ENCODE peak calls at places on chromosomes 5 and 9, in five cellular contexts. X is T1000; T is SW 1271; R is nucleus accumbens; H is stimulated activated CD4-positive, alpha-beta T cell treated with anti-CD3 and anti-CD28 coated beads, Interleukin-12 subunit alpha, Interleukin-12 subunit beta, amount 100 ng/mL, for 24 hours. F is an unnamed sample.

GRCh38 chr5:109844695-109845094 is 155.0 kb downstream of the MAN2A1 start:
- DNase-seq in T (no peak), R (no peak), X (no peak), H (no peak), F (no peak)

GRCh38 chr9:89291741-89292140 is 19.3 kb upstream of the CKS2 start:
- DNase-seq in R (no peak), T (no peak), X (no peak), H (no peak), F (no peak)

GRCh38 chr9:125544988-125545651 is 161.9 kb downstream of the MAPKAP1 start:
- DNase-seq in H (no peak), T (no peak), X (no peak), R (no peak), F (peak)

GRCh38 chr5:160463775-160464465 is 42.3 kb downstream of the PTTG1 start:
- DNase-seq in R (no peak), X (no peak), T (peak), H (no peak), F (no peak)

GRCh38 chr5:144812770-144813169 is 642.1 kb downstream of the KCTD16 start:
- DNase-seq in X (peak), T (no peak), H (no peak), R (no peak), F (no peak)

GRCh38 chr5:69083412-69083811 is 10.4 kb upstream of the SLC30A5 start:
- DNase-seq in T (peak), X (no peak), R (no peak), H (no peak), F (peak)

GRCh38 chr9:36426945-36427344 is 26.9 kb upstream of the RNF38 start:
- DNase-seq in R (no peak), T (no peak), H (no peak), X (no peak), F (no peak)

GRCh38 chr5:157510682-157511081 is 50.7 kb downstream of the NIPAL4 start:
- DNase-seq in H (no peak), T (no peak), R (no peak), X (no peak), F (no peak)

GRCh38 chr5:8363133-8363532 is 494.2 kb downstream of the MTRR start:
- DNase-seq in X (no peak), R (no peak), T (no peak), H (no peak), F (no peak)

GRCh38 chr9:88897081-88897480 is 94.2 kb upstream of the S1PR3 start:
- DNase-seq in H (no peak), T (no peak), R (no peak), X (no peak), F (no peak)

GRCh38 chr9:101673642-101674041 is 64.8 kb downstream of the GRIN3A start:
- DNase-seq in H (no peak), T (no peak), X (no peak), R (no peak), F (no peak)

GRCh38 chr5:79416499-79416898 is 97.4 kb downstream of the HOMER1 start:
- DNase-seq in X (no peak), R (no peak), T (no peak), H (no peak), F (no peak)

GRCh38 chr5:96565843-96566242 is 96.3 kb upstream of the CAST start:
- DNase-seq in H (no peak), T (peak), X (peak), R (no peak), F (peak)

GRCh38 chr9:84851935-84852585 is 182.5 kb downstream of the NTRK2 start:
- DNase-seq in R (peak), T (peak), H (no peak), X (peak), F (peak)

GRCh38 chr9:93096131-93096802 is at the start of gene CARD19:
- DNase-seq in R (peak), X (no peak), H (no peak), T (peak), F (peak)

GRCh38 chr5:91365498-91365897 is 17.6 kb downstream of the ARRDC3 start:
- DNase-seq in X (no peak), H (no peak), R (no peak), T (no peak), F (no peak)

GRCh38 chr5:144484124-144484897 is 313.6 kb downstream of the KCTD16 start:
- DNase-seq in H (no peak), X (peak), R (no peak), T (no peak), F (no peak)

GRCh38 chr5:107232793-107233192 is 437.9 kb downstream of the EFNA5 start:
- DNase-seq in T (no peak), R (no peak), X (no peak), H (no peak), F (no peak)

F was measured in COR-L47.